ENCODE peak calls at places on chromosomes 2 and 18, in eight cellular contexts. S is tibial artery, E is AG09319, M is HL-60, T is neural crest cell, X is osteocyte, D is cardiac fibroblast, C is PC-9. K is an unnamed sample.

GRCh38 chr18:76493213-76494107 is 1.6 kb downstream of the ZNF516 start:
- DNase-seq in S (no peak), E (no peak), M (peak), T (peak), X (no peak), D (peak), C (peak), K (peak)

GRCh38 chr2:54880428-54880827 is 157.0 kb downstream of the EML6 start:
- DNase-seq in S (no peak), E (no peak), M (no peak), T (no peak), X (no peak), D (no peak), C (no peak), K (no peak)

GRCh38 chr2:45812039-45812500 is 160.6 kb downstream of the PRKCE start:
- DNase-seq in S (no peak), E (no peak), M (no peak), T (no peak), X (no peak), D (peak), C (peak), K (no peak)

GRCh38 chr2:33020883-33021282 is 74.1 kb downstream of the LTBP1 start:
- DNase-seq in S (no peak), E (no peak), M (no peak), T (no peak), X (no peak), D (no peak), C (no peak), K (no peak)

GRCh38 chr2:27322766-27323591 is at the start of gene MPV17:
- DNase-seq in S (peak), E (peak), M (peak), T (peak), X (peak), D (peak), C (peak), K (peak)

GRCh38 chr18:22465859-22466602 is 48.3 kb upstream of the CTAGE1 start:
- DNase-seq in S (peak), E (peak), M (no peak), T (no peak), X (no peak), D (peak), C (peak), K (no peak)

GRCh38 chr2:98936133-98936916 is at the start of gene CRACDL:
- DNase-seq in S (no peak), E (no peak), M (peak), T (no peak), X (no peak), D (peak), C (no peak), K (peak)

GRCh38 chr2:166419616-166419934 is 43.8 kb upstream of the SCN9A start:
- DNase-seq in S (no peak), E (peak), M (no peak), T (no peak), X (no peak), D (peak), C (no peak), K (no peak)

GRCh38 chr2:187354653-187355052 is 93.4 kb downstream of the CALCRL start:
- DNase-seq in S (no peak), E (no peak), M (no peak), T (no peak), X (no peak), D (peak), C (no peak), K (no peak)

GRCh38 chr2:239769574-239770145 is 255.5 kb downstream of the NDUFA10 start:
- DNase-seq in S (peak), E (no peak), M (no peak), T (no peak), X (no peak), D (no peak), C (no peak), K (no peak)

GRCh38 chr2:33765122-33765521 is 166.0 kb upstream of the FAM98A start:
- DNase-seq in S (no peak), E (no peak), M (no peak), T (no peak), X (no peak), D (no peak), C (no peak), K (peak)

GRCh38 chr18:49368876-49369440 is 91.5 kb downstream of the DYM start:
- DNase-seq in S (no peak), E (no peak), M (no peak), T (no peak), X (no peak), D (no peak), C (no peak), K (no peak)

GRCh38 chr2:101679037-101679726 is 18.3 kb upstream of the MAP4K4 start:
- DNase-seq in S (no peak), E (no peak), M (no peak), T (no peak), X (no peak), D (peak), C (no peak), K (no peak)

GRCh38 chr18:6219116-6219717 is 195.5 kb downstream of the L3MBTL4 start:
- DNase-seq in S (no peak), E (peak), M (peak), T (peak), X (no peak), D (peak), C (no peak), K (peak)

GRCh38 chr2:65501074-65501473 is 68.7 kb upstream of the SPRED2 start:
- DNase-seq in S (no peak), E (no peak), M (no peak), T (no peak), X (no peak), D (no peak), C (no peak), K (no peak)

GRCh38 chr2:194346189-194346588 is 1310.8 kb upstream of the SLC39A10 start:
- DNase-seq in S (no peak), E (no peak), M (no peak), T (no peak), X (no peak), D (no peak), C (no peak), K (no peak)

GRCh38 chr18:28581503-28582169 is 404.7 kb upstream of the CDH2 start:
- DNase-seq in S (no peak), E (no peak), M (no peak), T (no peak), X (no peak), D (peak), C (no peak), K (no peak)

GRCh38 chr2:189599245-189599644 is 18.7 kb upstream of the SLC40A1 start:
- DNase-seq in S (no peak), E (no peak), M (no peak), T (no peak), X (no peak), D (no peak), C (no peak), K (no peak)

GRCh38 chr2:200616656-200617055 is 30.8 kb downstream of the AOX1 start:
- DNase-seq in S (no peak), E (no peak), M (no peak), T (no peak), X (no peak), D (peak), C (no peak), K (no peak)

GRCh38 chr2:14628906-14629305 is 3.6 kb upstream of the LRATD1 start:
- DNase-seq in S (no peak), E (no peak), M (no peak), T (no peak), X (no peak), D (no peak), C (no peak), K (no peak)

GRCh38 chr2:111053825-111054490 is 66.8 kb upstream of the BCL2L11 start:
- DNase-seq in S (no peak), E (no peak), M (no peak), T (no peak), X (no peak), D (no peak), C (no peak), K (no peak)

GRCh38 chr2:165443524-165443923 is 26.0 kb upstream of the CSRNP3 start:
- DNase-seq in S (no peak), E (no peak), M (no peak), T (no peak), X (no peak), D (no peak), C (no peak), K (no peak)

GRCh38 chr2:112168422-112169124 is 30.4 kb downstream of the FBLN7 start:
- DNase-seq in S (peak), E (no peak), M (no peak), T (no peak), X (no peak), D (no peak), C (no peak), K (no peak)

GRCh38 chr2:135820003-135820618 is 16.9 kb downstream of the LCT start:
- DNase-seq in S (no peak), E (no peak), M (peak), T (no peak), X (no peak), D (no peak), C (no peak), K (no peak)

GRCh38 chr2:189096769-189097447 is 82.7 kb downstream of the COL5A2 start:
- DNase-seq in S (no peak), E (peak), M (no peak), T (no peak), X (no peak), D (peak), C (peak), K (no peak)

GRCh38 chr2:9771481-9772017 is 71.7 kb upstream of the TAF1B start:
- DNase-seq in S (peak), E (peak), M (no peak), T (no peak), X (no peak), D (peak), C (peak), K (no peak)

GRCh38 chr2:23757686-23758433 is 169.1 kb downstream of the ATAD2B start:
- DNase-seq in S (no peak), E (no peak), M (no peak), T (no peak), X (no peak), D (peak), C (peak), K (no peak)

GRCh38 chr2:146985753-146986152 is 859.1 kb upstream of the ACVR2A start:
- DNase-seq in S (no peak), E (no peak), M (no peak), T (no peak), X (no peak), D (no peak), C (no peak), K (no peak)

GRCh38 chr2:20209373-20210109 is 15.4 kb downstream of the SDC1 start:
- DNase-seq in S (no peak), E (no peak), M (no peak), T (no peak), X (no peak), D (no peak), C (no peak), K (no peak)

GRCh38 chr2:204046145-204046544 is 109.6 kb downstream of the ICOS start:
- DNase-seq in S (no peak), E (no peak), M (no peak), T (no peak), X (no peak), D (no peak), C (no peak), K (no peak)

GRCh38 chr2:189548686-189549439 is 31.7 kb downstream of the SLC40A1 start:
- DNase-seq in S (no peak), E (no peak), M (no peak), T (no peak), X (no peak), D (peak), C (no peak), K (no peak)

GRCh38 chr2:74327205-74327604 is 16.0 kb downstream of the SLC4A5 start:
- DNase-seq in S (no peak), E (no peak), M (no peak), T (no peak), X (peak), D (no peak), C (no peak), K (no peak)

GRCh38 chr18:62629031-62629430 is 86.3 kb upstream of the PHLPP1 start:
- DNase-seq in S (no peak), E (no peak), M (no peak), T (no peak), X (no peak), D (no peak), C (no peak), K (no peak)

GRCh38 chr2:43270930-43271615 is 44.7 kb upstream of the ZFP36L2 start:
- DNase-seq in S (peak), E (no peak), M (no peak), T (no peak), X (no peak), D (no peak), C (no peak), K (no peak)
- TF ChIP-seq CTCF in S (no peak), E (no peak), M (no peak), T (no peak), X (no peak), D (no peak), C (no peak), K (no peak)

GRCh38 chr2:231929961-231930600 is 3.9 kb upstream of the NPPC start:
- DNase-seq in S (peak), E (no peak), M (no peak), T (no peak), X (peak), D (no peak), C (no peak), K (no peak)
- TF ChIP-seq CTCF in S (no peak), E (peak), M (peak), T (peak), X (peak), D (peak), C (peak), K (peak)

DNA sequence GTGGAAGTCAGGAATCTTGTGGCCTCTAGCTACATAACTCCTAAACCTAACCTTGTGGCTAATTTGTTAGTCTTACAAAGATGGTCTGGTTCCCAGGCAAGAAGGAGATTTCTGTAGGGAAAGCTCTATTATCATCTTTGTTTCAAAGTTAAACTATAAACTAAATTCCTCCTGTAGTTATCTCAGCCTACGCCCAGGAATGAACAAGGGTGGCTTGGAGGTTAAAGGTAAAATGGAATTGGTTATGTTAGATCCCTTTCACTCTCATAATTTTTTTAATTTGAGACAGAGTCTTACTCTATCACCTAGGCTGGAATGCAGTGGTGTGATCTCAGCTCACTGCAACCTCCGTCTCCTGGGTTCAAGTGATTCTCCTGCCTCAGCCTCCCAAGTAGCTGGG is 24.6 kb upstream of the PDK1 start:
- DNase-seq in S (no peak), E (no peak), M (no peak), T (no peak), X (no peak), D (no peak), C (no peak), K (no peak)
- TF ChIP-seq CTCF in S (no peak), E (no peak), M (no peak), T (no peak), X (no peak), D (no peak), C (no peak), K (no peak)

GRCh38 chr2:218780026-218780425 is 1.9 kb upstream of the CYP27A1 start:
- DNase-seq in S (no peak), E (no peak), M (no peak), T (no peak), X (no peak), D (no peak), C (no peak), K (no peak)
- TF ChIP-seq CTCF in S (no peak), E (no peak), M (no peak), T (no peak), X (no peak), D (no peak), C (no peak), K (no peak)

GRCh38 chr18:8163287-8163959 is 445.8 kb upstream of the RAB12 start:
- DNase-seq in S (no peak), E (no peak), M (no peak), T (no peak), X (no peak), D (no peak), C (no peak), K (no peak)
- TF ChIP-seq CTCF in S (no peak), E (no peak), M (no peak), T (no peak), X (no peak), D (no peak), C (no peak), K (no peak)

GRCh38 chr2:169397697-169398096 is 35.4 kb upstream of the LRP2 start:
- DNase-seq in S (no peak), E (no peak), M (no peak), T (no peak), X (no peak), D (peak), C (no peak), K (no peak)
- TF ChIP-seq CTCF in S (no peak), E (no peak), M (no peak), T (peak), X (peak), D (no peak), C (peak), K (no peak)

GRCh38 chr18:13524054-13524453 is 202.3 kb downstream of the FAM210A start:
- DNase-seq in S (no peak), E (no peak), M (no peak), T (no peak), X (peak), D (no peak), C (no peak), K (no peak)

GRCh38 chr18:13526519-13526918 is 199.8 kb downstream of the FAM210A start:
- DNase-seq in S (no peak), E (no peak), M (no peak), T (no peak), X (peak), D (no peak), C (no peak), K (no peak)

GRCh38 chr18:13527256-13527655 is 199.1 kb downstream of the FAM210A start:
- DNase-seq in S (no peak), E (no peak), M (no peak), T (no peak), X (no peak), D (no peak), C (no peak), K (no peak)

GRCh38 chr18:13524824-13525223 is 201.5 kb downstream of the FAM210A start:
- DNase-seq in S (no peak), E (no peak), M (no peak), T (no peak), X (peak), D (no peak), C (no peak), K (no peak)

GRCh38 chr18:13525381-13526029 is 200.9 kb downstream of the FAM210A start:
- DNase-seq in S (no peak), E (no peak), M (no peak), T (no peak), X (peak), D (no peak), C (no peak), K (no peak)
- TF ChIP-seq CTCF in S (no peak), E (no peak), M (no peak), T (no peak), X (no peak), D (no peak), C (no peak), K (no peak)